ENCODE peak calls at places on chromosomes 13 and 19, in four cellular contexts. One of them, this sample, is unnamed.

GRCh38 chr13:46149272-46150133 is 32.5 kb downstream of the LCP1 start:
- DNase-seq in IMR-90: peak
- DNase-seq in K562: no peak
- DNase-seq in H1: no peak
- DNase-seq in this sample: no peak

GRCh38 chr19:11373885-11374448 is 499 bp upstream of the SWSAP1 start:
- DNase-seq in K562: no peak
- DNase-seq in IMR-90: no peak
- DNase-seq in H1: no peak
- DNase-seq in this sample: no peak

GRCh38 chr13:83895994-83896580 is 13.8 kb upstream of the SLITRK1 start:
- DNase-seq in K562: no peak
- DNase-seq in IMR-90: peak
- DNase-seq in H1: no peak
- DNase-seq in this sample: no peak

GRCh38 chr19:45913874-45914830 is at the start of gene NANOS2:
- DNase-seq in K562: peak
- DNase-seq in H1: peak
- DNase-seq in IMR-90: no peak
- DNase-seq in this sample: no peak

GRCh38 chr13:44174769-44175425 is 198.7 kb upstream of the SERP2 start:
- DNase-seq in H1: no peak
- DNase-seq in K562: peak
- DNase-seq in IMR-90: peak
- DNase-seq in this sample: no peak

GRCh38 chr13:23086951-23087350 is 93.8 kb upstream of the SGCG start:
- DNase-seq in K562: peak
- DNase-seq in IMR-90: no peak
- DNase-seq in H1: no peak
- DNase-seq in this sample: no peak

GRCh38 chr19:40279120-40279551 is 6.0 kb downstream of the AKT2 start:
- DNase-seq in H1: no peak
- DNase-seq in IMR-90: peak
- DNase-seq in K562: no peak
- DNase-seq in this sample: no peak

GRCh38 chr13:81577601-81578000 is 1236.7 kb upstream of the SPRY2 start:
- DNase-seq in K562: no peak
- DNase-seq in IMR-90: no peak
- DNase-seq in H1: no peak
- DNase-seq in this sample: no peak

GRCh38 chr19:590396-590745 is 690 bp downstream of the HCN2 start:
- DNase-seq in H1: no peak
- DNase-seq in K562: peak
- DNase-seq in IMR-90: peak
- DNase-seq in this sample: no peak

GRCh38 chr19:590750-591098 is 1.0 kb downstream of the HCN2 start:
- DNase-seq in K562: no peak
- DNase-seq in IMR-90: no peak
- DNase-seq in H1: no peak
- DNase-seq in this sample: no peak

GRCh38 chr19:592101-592500 is 2.4 kb downstream of the HCN2 start:
- DNase-seq in IMR-90: no peak
- DNase-seq in H1: no peak
- DNase-seq in K562: no peak
- DNase-seq in this sample: no peak

GRCh38 chr19:589693-590395 is at the start of gene HCN2:
- DNase-seq in K562: peak
- DNase-seq in IMR-90: no peak
- DNase-seq in H1: no peak
- DNase-seq in this sample: no peak

GRCh38 chr19:591099-591958 is 1.6 kb downstream of the HCN2 start:
- DNase-seq in K562: peak
- DNase-seq in IMR-90: no peak
- DNase-seq in H1: peak
- DNase-seq in this sample: no peak
- TF ChIP-seq CHD1 in K562: no peak
- TF ChIP-seq CHD1 in IMR-90: no peak
- TF ChIP-seq CHD1 in H1: no peak
- TF ChIP-seq CHD1 in this sample: no peak

DNA sequence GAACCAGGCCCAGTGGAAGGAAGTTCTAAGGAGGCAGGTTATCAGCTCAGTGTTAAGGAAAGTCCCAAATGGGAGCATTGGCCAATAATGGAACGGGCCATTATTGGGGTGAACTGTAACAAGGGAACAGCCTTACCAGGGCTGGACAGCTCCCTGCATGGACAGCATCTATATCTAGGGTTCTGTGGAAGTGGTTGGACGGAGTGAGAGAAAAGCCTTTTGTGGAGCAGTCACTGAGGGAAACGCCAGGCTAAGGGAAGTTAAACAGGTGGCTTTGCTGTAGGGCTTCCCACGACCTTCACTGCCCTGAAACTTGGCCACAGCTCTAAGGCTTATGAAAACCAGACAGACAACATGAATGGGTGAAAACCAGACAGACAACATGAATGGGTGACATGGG is 17.0 kb downstream of the POU2F2 start:
- DNase-seq in IMR-90: peak
- DNase-seq in K562: no peak
- DNase-seq in H1: no peak
- DNase-seq in this sample: no peak
- TF ChIP-seq CHD1 in IMR-90: no peak
- TF ChIP-seq CHD1 in K562: no peak
- TF ChIP-seq CHD1 in H1: no peak
- TF ChIP-seq CHD1 in this sample: no peak

DNA sequence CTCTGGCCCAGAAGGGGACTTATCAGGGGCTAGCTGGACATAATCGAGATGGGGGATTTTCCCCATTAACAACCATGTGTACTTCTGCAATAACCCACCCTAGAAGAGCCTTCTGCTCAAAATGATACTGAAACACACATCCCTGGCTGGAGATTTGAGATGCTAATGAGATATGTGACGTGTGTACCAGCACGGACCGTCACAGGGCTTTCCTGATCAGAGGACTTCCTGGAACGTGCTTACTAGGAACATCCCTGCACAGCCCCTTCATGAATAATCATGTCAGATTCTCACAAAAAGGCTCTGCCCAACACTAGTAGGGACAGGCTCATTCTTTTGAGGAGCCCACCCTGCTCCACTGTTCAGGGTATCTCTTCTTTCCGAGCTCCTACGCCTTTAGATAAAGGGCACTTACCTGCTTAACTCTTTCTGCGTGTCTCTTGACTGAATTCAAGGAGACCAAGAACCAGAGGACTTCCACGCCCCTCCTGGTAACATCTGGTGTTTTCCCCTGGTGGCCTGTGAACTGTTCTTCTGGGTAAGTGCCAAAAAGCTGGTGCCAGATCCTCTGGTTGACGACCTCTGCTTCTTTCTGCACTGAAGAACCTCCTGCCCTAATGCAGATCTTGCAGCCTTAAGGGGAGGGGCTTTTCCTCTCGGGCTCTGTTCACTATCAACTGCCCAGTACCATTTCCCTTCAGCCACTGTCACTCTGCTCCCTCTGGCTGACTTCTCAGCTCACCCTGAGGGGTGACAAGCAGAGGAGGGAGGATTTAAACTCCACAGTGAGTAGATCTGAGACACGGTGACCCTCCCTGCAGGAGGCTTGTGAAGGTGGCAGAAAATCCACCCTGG is 6.3 kb upstream of the ERVV-1 start:
- DNase-seq in IMR-90: no peak
- DNase-seq in H1: no peak
- DNase-seq in K562: peak
- DNase-seq in this sample: no peak
- TF ChIP-seq CHD1 in IMR-90: no peak
- TF ChIP-seq CHD1 in H1: no peak
- TF ChIP-seq CHD1 in K562: no peak
- TF ChIP-seq CHD1 in this sample: no peak

DNA sequence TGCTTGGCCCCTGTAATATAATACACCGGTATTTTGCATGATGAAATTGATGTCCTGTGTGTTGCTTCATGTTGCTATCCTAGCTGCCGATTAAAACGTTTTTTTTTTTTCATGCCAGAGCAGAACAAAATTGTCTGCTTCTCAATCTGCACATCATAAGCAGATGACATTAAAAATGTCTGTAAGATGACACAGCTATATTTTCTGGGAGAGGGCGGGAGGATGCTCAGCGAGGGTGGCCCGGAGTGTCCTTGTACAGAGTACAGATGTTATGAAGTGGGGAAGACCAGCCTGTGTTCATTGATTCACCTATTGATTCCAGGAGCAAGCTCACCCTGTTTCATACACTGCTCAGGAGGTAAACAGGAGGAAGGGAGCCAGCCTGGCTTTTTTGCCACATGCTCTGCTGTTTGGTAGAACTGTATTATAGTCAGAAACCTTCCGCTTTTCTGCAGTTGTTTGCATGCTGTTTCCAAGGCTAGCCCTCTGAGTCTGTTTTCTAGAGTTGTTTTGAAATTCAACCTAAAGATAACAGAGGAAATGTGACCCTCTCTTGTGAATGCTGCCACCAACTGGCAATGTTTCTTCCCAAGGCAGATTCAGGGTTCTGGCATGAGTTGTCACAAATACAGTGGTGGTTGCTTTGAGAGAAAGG is 4.7 kb upstream of the IRS2 start:
- DNase-seq in H1: no peak
- DNase-seq in K562: peak
- DNase-seq in IMR-90: peak
- DNase-seq in this sample: no peak
- TF ChIP-seq CHD1 in H1: no peak
- TF ChIP-seq CHD1 in K562: no peak
- TF ChIP-seq CHD1 in IMR-90: no peak
- TF ChIP-seq CHD1 in this sample: no peak

DNA sequence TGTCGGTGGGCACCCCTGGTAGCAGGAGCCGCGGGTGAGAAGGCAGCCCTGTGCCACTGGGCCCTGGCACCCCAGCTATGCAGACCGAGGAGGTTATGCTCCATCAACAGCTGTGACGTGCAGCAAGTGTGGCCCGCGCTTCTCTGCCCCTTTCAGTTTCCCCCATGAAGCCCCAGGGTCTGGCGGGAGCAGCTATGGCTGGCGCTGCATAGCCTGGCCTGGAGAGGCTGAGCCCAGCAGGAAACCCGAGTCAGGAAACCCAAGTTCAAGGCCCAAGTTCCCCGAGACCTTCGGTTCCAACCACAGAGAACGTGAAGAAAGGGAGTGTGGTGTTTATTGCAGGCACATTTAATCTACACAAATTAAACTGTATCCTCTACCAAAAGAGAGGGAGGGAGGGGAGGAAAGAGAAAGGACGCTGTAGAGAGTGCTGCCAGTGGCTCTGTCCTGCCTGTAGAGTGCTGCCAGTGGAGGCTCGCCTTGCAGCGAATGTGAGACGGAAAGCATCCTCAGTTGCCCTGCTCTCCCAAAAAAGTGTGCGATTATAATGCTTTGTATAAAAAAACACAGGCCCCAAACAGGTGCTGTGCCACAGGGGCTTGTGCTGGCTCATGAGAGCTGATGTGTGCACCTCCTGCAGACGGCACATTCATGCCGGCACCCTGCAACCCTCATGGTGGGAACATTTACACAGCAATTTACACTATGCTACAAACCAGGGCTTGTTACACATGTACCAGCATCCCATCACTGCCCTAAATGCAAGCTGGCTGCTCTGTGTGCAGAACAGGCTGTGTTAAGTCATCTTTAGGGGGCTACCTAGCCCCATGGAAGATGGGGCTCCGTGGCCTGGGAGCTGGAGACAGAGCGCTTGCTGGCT is 16.3 kb downstream of the POP4 start:
- DNase-seq in K562: no peak
- DNase-seq in H1: no peak
- DNase-seq in IMR-90: no peak
- DNase-seq in this sample: no peak
- TF ChIP-seq CHD1 in K562: no peak
- TF ChIP-seq CHD1 in H1: no peak
- TF ChIP-seq CHD1 in IMR-90: no peak
- TF ChIP-seq CHD1 in this sample: no peak

DNA sequence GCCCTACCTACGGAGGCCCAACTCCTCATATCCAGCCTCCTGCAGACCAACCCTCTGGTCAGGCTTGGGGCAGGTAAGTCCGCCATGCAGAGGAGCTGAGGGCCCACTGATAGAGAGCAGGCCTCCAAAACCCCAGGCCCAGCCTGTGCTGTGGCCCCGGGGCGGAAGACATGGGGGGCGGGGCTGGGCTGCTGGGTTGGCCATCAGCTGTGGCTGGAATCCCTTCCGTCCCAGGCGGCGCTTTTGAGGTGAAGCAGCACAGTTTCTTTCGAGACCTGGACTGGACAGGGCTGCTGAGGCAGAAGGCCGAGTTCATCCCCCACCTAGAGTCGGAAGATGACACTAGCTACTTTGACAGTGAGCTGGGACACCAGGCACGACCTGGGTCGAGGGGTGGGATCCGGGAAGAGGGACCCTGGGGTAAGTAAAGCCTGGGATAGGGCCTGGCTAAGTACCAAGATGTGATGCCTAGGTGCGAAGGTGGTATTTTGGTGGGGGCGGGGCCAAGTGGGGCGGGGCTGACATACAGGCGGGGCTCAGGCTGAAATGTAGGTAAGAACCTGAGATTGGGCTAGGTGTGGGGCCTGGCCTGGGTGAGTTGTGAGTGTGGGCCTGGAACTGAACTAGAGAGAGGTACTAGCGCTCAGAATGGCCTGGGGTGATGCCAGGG is 15.4 kb downstream of the DNASE2 start:
- DNase-seq in H1: peak
- DNase-seq in IMR-90: no peak
- DNase-seq in K562: no peak
- DNase-seq in this sample: no peak
- TF ChIP-seq CHD1 in H1: no peak
- TF ChIP-seq CHD1 in IMR-90: no peak
- TF ChIP-seq CHD1 in K562: no peak
- TF ChIP-seq CHD1 in this sample: no peak

DNA sequence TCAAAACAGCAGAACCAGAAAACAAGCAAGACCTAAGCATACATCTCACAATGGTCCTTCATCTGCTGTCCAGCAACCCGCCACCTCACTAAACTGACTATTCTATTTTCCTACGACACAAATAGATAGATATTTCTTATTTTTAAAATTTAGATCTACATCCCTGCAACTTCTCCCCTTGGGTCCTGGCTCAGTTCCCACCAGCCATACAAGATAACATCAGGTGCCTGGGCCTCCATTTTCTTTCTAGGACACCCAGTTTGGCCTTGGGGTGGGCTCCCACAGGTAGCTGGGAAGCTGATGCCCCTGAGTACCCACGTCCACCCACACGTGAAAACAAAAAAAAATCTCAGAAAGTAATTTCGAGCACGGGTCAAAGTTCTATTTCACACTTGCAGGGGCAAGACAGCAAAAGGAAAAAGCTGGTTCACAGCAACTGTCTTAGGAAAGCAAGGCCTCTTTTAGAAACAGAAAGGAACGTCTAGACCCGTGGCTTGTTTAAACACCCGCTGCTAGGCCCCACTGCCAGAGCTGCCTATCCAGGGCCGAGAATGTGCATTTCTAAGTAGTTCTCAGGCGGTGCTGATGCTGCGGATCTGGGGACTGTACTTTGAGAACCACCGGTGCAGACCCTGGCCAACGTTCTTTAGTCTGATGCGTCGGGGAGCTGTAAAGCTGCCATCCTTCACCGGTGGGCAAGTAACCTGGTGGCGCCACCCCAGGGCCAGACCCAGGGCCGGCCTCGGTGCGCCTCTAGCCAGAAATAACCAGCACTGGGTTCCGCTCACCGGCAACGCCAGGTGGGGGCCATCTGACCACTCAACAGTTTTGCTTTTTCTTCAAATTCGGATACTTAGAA is 47.3 kb downstream of the TGDS start:
- DNase-seq in H1: no peak
- DNase-seq in IMR-90: peak
- DNase-seq in K562: peak
- DNase-seq in this sample: peak
- TF ChIP-seq CHD1 in H1: no peak
- TF ChIP-seq CHD1 in IMR-90: peak
- TF ChIP-seq CHD1 in K562: no peak
- TF ChIP-seq CHD1 in this sample: no peak

This sample was measured in GM12878.